ENCODE peak calls at places on chromosomes 16 and 17, in seven cellular contexts. V, T, P, W, A, E and B are unnamed samples.

GRCh38 chr16:50257876-50258275 is 8.5 kb upstream of the ADCY7 start:
- DNase-seq in A (no peak), W (no peak), V (no peak), P (no peak), E (no peak), T (no peak), B (no peak)

GRCh38 chr16:71352963-71353460 is 5.5 kb upstream of the CALB2 start:
- DNase-seq in V (no peak), P (no peak), E (peak), A (no peak), T (no peak), W (no peak), B (no peak)

GRCh38 chr17:18143044-18143936 is 34.7 kb downstream of the MYO15A start:
- DNase-seq in V (no peak), E (no peak), A (no peak), T (no peak), W (peak), P (no peak), B (no peak)

GRCh38 chr17:47678196-47678595 is 15.8 kb upstream of the TBKBP1 start:
- DNase-seq in E (no peak), V (no peak), T (no peak), A (no peak), W (no peak), P (no peak), B (no peak)

GRCh38 chr16:79970551-79971236 is 370.2 kb upstream of the MAF start:
- DNase-seq in P (no peak), V (no peak), W (peak), E (no peak), T (no peak), A (no peak), B (no peak)

GRCh38 chr16:85675528-85675927 is 13.2 kb downstream of the GINS2 start:
- DNase-seq in V (no peak), A (no peak), E (no peak), P (no peak), W (no peak), T (peak), B (no peak)

GRCh38 chr16:1223355-1224214 is 1.5 kb downstream of the TPSG1 start:
- DNase-seq in A (no peak), E (no peak), V (no peak), W (no peak), T (no peak), P (no peak), B (no peak)

GRCh38 chr17:49505854-49506253 is 10.8 kb downstream of the NGFR start:
- DNase-seq in W (no peak), P (no peak), A (no peak), E (no peak), V (no peak), T (no peak), B (no peak)

GRCh38 chr16:86911311-86911999 is 333.1 kb downstream of the FOXL1 start:
- DNase-seq in T (no peak), V (no peak), W (no peak), P (no peak), E (no peak), A (no peak), B (no peak)

GRCh38 chr16:87226926-87227650 is 90.1 kb downstream of the C16orf95 start:
- DNase-seq in A (no peak), T (peak), W (no peak), P (no peak), E (no peak), V (no peak), B (no peak)

GRCh38 chr16:49463529-49463928 is 89.9 kb downstream of the C16orf78 start:
- DNase-seq in A (no peak), W (no peak), P (peak), T (no peak), V (peak), E (no peak), B (peak)

GRCh38 chr17:64574646-64575045 is 67.9 kb downstream of the CEP95 start:
- DNase-seq in T (no peak), P (no peak), W (no peak), E (no peak), A (no peak), V (no peak), B (no peak)

GRCh38 chr16:11379420-11379819 is 34.2 kb downstream of the RMI2 start:
- DNase-seq in E (no peak), V (no peak), T (peak), W (no peak), A (no peak), P (peak), B (peak)

GRCh38 chr16:4746215-4746614 is 11.9 kb downstream of the DNAAF8 start:
- DNase-seq in V (no peak), T (no peak), E (no peak), W (no peak), A (no peak), P (no peak), B (no peak)

GRCh38 chr17:57699751-57700186 is 45.3 kb downstream of the CCDC182 start:
- DNase-seq in E (peak), A (no peak), V (no peak), T (peak), P (no peak), W (no peak), B (no peak)